ENCODE peak calls at places on chromosome 19, in ten cellular contexts. B is H1, I is small intestine, D is epithelial cell of esophagus, G is adrenal gland, J is HFF-Myc, O is ovary, V is cardiac fibroblast, L is mesendoderm, N is GM23248. X is an unnamed sample.

GRCh38 chr19:32336259-32337111 is 8.9 kb upstream of the ZNF507 start:
- DNase-seq in N (peak; percentile 67), O (no peak), D (peak; percentile 33), I (no peak), V (peak; percentile 70), G (no peak), B (no peak), L (no peak), J (no peak), X (no peak)

GRCh38 chr19:11092181-11092538 is 2.9 kb downstream of the LDLR start:
- DNase-seq in V (peak; percentile 82), N (peak; percentile 87), G (no peak), B (no peak), J (no peak), L (no peak), D (peak; percentile 63), O (no peak), I (peak; percentile 73), X (no peak)

GRCh38 chr19:4061178-4061682 is 5.5 kb downstream of the ZBTB7A start:
- DNase-seq in V (peak; percentile 60), N (peak; percentile 81), O (peak; percentile 80), G (peak; percentile 94), I (peak; percentile 95), D (peak; percentile 73), B (no peak), J (no peak), L (no peak), X (no peak)

GRCh38 chr19:39307233-39307821 is 11.1 kb downstream of the IFNL1 start:
- DNase-seq in O (no peak), V (peak; percentile 10), D (peak; percentile 36), N (peak; percentile 43), J (no peak), L (peak; percentile 62), G (peak; percentile 35), I (peak; percentile 81), B (peak; percentile 89), X (no peak)

GRCh38 chr19:42198676-42199439 is 18.6 kb downstream of the DEDD2 start:
- DNase-seq in G (no peak), J (no peak), D (no peak), V (no peak), L (peak; percentile 86), O (no peak), B (no peak), N (no peak), I (peak; percentile 68), X (no peak)

GRCh38 chr19:37355901-37356300 is 15.0 kb upstream of the ZNF527 start:
- DNase-seq in I (no peak), G (no peak), J (no peak), D (no peak), O (no peak), L (no peak), B (no peak), V (no peak), N (no peak), X (no peak)

GRCh38 chr19:36058481-36059179 is 3.9 kb downstream of the WDR62 start:
- DNase-seq in L (no peak), J (no peak), G (no peak), D (no peak), I (peak; percentile 18), V (no peak), N (no peak), O (no peak), B (no peak), X (no peak)

GRCh38 chr19:43533546-43534304 is 737 bp downstream of the ZNF575 start:
- DNase-seq in L (peak; percentile 99), V (peak; percentile 100), B (peak; percentile 98), N (peak; percentile 100), G (peak; percentile 100), D (peak; percentile 99), O (peak; percentile 100), J (peak; percentile 98), I (peak; percentile 97), X (peak; percentile 99)

GRCh38 chr19:53190253-53190652 is 2.9 kb downstream of the ZNF665 start:
- DNase-seq in I (no peak), N (no peak), J (no peak), V (no peak), D (no peak), G (no peak), B (no peak), L (no peak), O (no peak), X (no peak)

GRCh38 chr19:5691930-5692784 is 2.1 kb downstream of the RPL36 start:
- DNase-seq in B (no peak), I (no peak), L (no peak), D (peak; percentile 21), V (no peak), G (peak; percentile 63), O (no peak), J (no peak), N (peak; percentile 69), X (no peak)

GRCh38 chr19:50793558-50794065 is 3.4 kb downstream of the ACP4 start:
- DNase-seq in L (no peak), B (peak; percentile 53), N (no peak), V (no peak), J (no peak), I (no peak), G (no peak), D (no peak), O (no peak), X (no peak)

GRCh38 chr19:46746281-46746965 is at the start of gene STRN4:
- DNase-seq in I (peak; percentile 54), O (peak; percentile 66), V (peak; percentile 32), G (peak; percentile 44), D (peak; percentile 51), N (peak; percentile 90), J (no peak), L (peak; percentile 40), B (peak; percentile 67), X (no peak)

GRCh38 chr19:7871530-7872305 is 2.5 kb downstream of the PRR36 start:
- DNase-seq in J (peak; percentile 59), B (peak; percentile 100), V (peak; percentile 97), D (peak; percentile 97), I (peak; percentile 76), G (peak; percentile 97), N (peak; percentile 94), L (peak; percentile 97), O (peak; percentile 89), X (peak; percentile 72)
- H3K4me3 ChIP-seq in J (peak overlapping the region; percentile 15), B (no peak overlapping the region), V (peak overlapping the region; percentile 40), D (peak overlapping the region; percentile 34), I (no peak overlapping the region), G (no peak overlapping the region), N (peak overlapping the region; percentile 60), L (no peak overlapping the region), O (peak overlapping the region; percentile 9), X (peak overlapping the region; percentile 18)

GRCh38 chr19:49690656-49691242 is at the start of gene CPT1C:
- DNase-seq in B (peak; percentile 94), O (peak; percentile 89), N (peak; percentile 91), L (peak; percentile 93), G (peak; percentile 79), I (peak; percentile 59), V (peak; percentile 69), J (no peak), D (peak; percentile 78), X (peak; percentile 48)

GRCh38 chr19:49688531-49689132 is 762 bp upstream of the ADM5 start:
- DNase-seq in I (no peak), D (no peak), O (no peak), B (peak; percentile 76), G (no peak), V (no peak), N (no peak), J (no peak), L (no peak), X (no peak)

GRCh38 chr19:49689133-49690072 is at the start of gene ADM5:
- DNase-seq in L (peak; percentile 66), O (peak; percentile 61), V (no peak), J (no peak), I (peak; percentile 52), B (peak; percentile 87), D (peak; percentile 53), G (peak; percentile 67), N (peak; percentile 51), X (no peak)

GRCh38 chr19:49691243-49692101 is 556 bp downstream of the CPT1C start:
- DNase-seq in N (peak; percentile 85), B (peak; percentile 84), V (peak; percentile 68), I (no peak), G (peak; percentile 47), J (no peak), D (peak; percentile 45), L (peak; percentile 87), O (peak; percentile 68), X (peak; percentile 36)

DNA sequence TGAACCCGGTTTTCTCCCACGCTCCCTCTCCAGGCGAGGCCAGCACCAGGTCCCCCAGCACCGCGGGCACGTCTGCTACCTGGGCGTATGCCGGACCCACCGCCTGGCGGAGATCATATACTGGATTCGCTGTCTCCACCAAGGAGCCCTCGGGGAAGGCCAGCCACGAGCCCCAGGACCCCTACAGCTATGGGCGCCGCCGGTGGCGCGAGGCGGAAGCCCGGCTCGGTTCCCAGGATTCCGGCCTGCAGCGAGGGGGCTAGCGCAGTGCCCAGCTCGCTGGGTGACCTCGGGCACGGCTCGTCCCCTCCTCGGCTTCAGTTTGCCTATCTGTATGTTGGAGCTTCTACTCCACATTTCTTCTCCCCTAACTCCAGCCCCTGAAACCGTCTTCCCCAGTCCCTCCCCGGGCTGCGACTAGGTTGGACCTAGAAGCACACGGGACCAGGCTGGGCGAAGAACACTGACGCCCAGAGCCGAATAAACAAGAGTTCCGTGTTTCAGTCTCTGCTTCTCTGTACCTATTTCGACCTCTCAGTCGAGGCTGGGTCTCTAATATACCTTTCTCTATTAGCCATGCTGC is 752 bp upstream of the CPT1C start:
- DNase-seq in D (no peak), V (no peak), I (no peak), N (peak; percentile 57), B (no peak), L (peak; percentile 38), J (no peak), G (no peak), O (no peak), X (no peak)
- H3K4me3 ChIP-seq in D (peak overlapping the region; percentile 57), V (peak overlapping the region; percentile 53), I (no peak overlapping the region), N (peak overlapping the region; percentile 82), B (peak overlapping the region; percentile 89), L (peak overlapping the region; percentile 67), J (peak overlapping the region; percentile 42), G (no peak overlapping the region), O (peak overlapping the region; percentile 39), X (peak overlapping the region; percentile 45)

DNA sequence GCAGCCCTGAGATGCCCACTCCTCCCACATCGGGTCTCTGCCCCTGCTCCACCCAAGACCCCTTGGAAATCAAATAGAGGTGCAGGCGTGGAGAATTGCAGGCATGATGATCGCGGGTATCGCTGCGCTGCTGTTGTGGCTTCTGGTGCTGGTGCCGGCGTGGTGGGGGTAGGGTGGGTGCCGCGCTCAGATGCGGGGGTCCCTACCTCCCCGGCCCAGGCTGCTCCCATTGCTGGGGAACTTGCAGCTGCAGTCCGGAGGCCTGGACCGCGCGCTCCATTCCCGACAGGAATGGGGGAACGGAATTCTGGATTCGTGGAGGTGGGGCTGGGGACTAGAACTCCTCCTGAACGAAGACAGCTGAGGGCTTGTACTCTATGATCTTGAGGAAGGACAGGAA is 20.4 kb downstream of the CYP2F1 start:
- DNase-seq in L (no peak), O (no peak), N (no peak), B (no peak), I (no peak), D (no peak), J (no peak), V (no peak), G (no peak), X (no peak)
- H3K4me3 ChIP-seq in L (no peak overlapping the region), O (no peak overlapping the region), N (no peak overlapping the region), B (no peak overlapping the region), I (no peak overlapping the region), D (no peak overlapping the region), J (no peak overlapping the region), V (no peak overlapping the region), G (no peak overlapping the region), X (no peak overlapping the region)

DNA sequence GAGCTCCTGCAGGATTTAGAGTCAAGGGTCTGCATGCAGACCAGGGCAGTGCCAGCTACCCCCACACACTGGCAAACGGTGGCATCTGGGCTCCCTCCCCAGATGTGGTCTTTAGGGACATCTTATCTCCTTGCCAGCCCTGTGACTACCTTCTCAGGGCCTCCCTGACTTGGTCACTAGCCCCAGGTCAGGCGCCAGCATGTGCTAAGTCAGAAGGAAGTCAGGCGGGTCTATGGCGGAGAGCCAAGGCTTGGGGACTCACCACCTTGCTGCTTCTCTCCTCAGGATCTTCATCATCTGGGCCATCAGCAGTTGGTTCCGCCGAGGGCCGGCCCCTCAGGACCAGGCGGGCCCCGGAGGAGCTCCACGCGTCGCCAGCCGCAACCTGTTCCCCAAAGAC is 17.6 kb downstream of the CLPTM1 start:
- DNase-seq in B (no peak), G (no peak), I (no peak), O (no peak), J (no peak), D (no peak), V (no peak), N (no peak), L (no peak), X (no peak)
- H3K4me3 ChIP-seq in B (no peak overlapping the region), G (no peak overlapping the region), I (no peak overlapping the region), O (no peak overlapping the region), J (no peak overlapping the region), D (no peak overlapping the region), V (no peak overlapping the region), N (no peak overlapping the region), L (no peak overlapping the region), X (no peak overlapping the region)

X was measured in astrocyte of the cerebellum.